ENCODE peak calls at places on chromosomes 11 and 22, in ten cellular contexts. N, O, K, B, H, R, F, S, D and A are unnamed samples.

GRCh38 chr11:37184371-37184770 is 586.3 kb upstream of the RAG2 start:
- DNase-seq in O (no peak), D (no peak), B (no peak), H (no peak), F (no peak), R (no peak), S (no peak), K (no peak), N (no peak), A (no peak)

GRCh38 chr11:103281301-103281700 is 172.1 kb downstream of the DYNC2H1 start:
- DNase-seq in S (no peak), O (no peak), N (no peak), B (no peak), K (peak), F (no peak), D (peak), R (no peak), H (no peak), A (no peak)

GRCh38 chr11:35623708-35624168 is 5.5 kb downstream of the FJX1 start:
- DNase-seq in O (no peak), H (no peak), R (peak), N (no peak), F (peak), S (no peak), K (peak), B (no peak), D (peak), A (peak)

GRCh38 chr11:28457481-28458145 is 349.4 kb downstream of the METTL15 start:
- DNase-seq in N (no peak), H (no peak), K (no peak), R (no peak), O (no peak), F (no peak), S (no peak), D (peak), B (no peak), A (no peak)

GRCh38 chr11:61732705-61733104 is 19.7 kb upstream of the MYRF start:
- DNase-seq in F (no peak), H (no peak), K (peak), B (no peak), O (no peak), S (no peak), N (no peak), R (no peak), D (peak), A (no peak)

GRCh38 chr11:47204633-47204989 is 10.2 kb upstream of the DDB2 start:
- DNase-seq in H (no peak), B (no peak), K (peak), O (peak), R (peak), N (no peak), S (no peak), F (no peak), D (peak), A (no peak)

GRCh38 chr22:44634426-44635321 is 67.3 kb upstream of the PRR5 start:
- DNase-seq in H (no peak), S (no peak), O (no peak), D (no peak), K (no peak), R (no peak), F (no peak), B (no peak), N (no peak), A (no peak)

GRCh38 chr11:326842-327580 is 6.4 kb upstream of the IFITM3 start:
- DNase-seq in F (no peak), O (no peak), N (no peak), D (peak), S (no peak), B (no peak), K (no peak), R (peak), H (peak), A (no peak)

GRCh38 chr11:15186146-15186545 is 71.4 kb downstream of the INSC start:
- DNase-seq in K (no peak), B (no peak), O (no peak), R (no peak), F (no peak), H (no peak), N (no peak), D (no peak), S (no peak), A (no peak)

GRCh38 chr11:95680169-95680929 is 109.2 kb downstream of the FAM76B start:
- DNase-seq in B (no peak), S (no peak), H (no peak), D (no peak), K (peak), N (no peak), O (no peak), R (peak), F (no peak), A (peak)

GRCh38 chr11:96464695-96465307 is 75.0 kb downstream of the JRKL start:
- DNase-seq in O (peak), N (peak), B (peak), F (peak), R (peak), D (peak), K (peak), H (no peak), S (peak), A (peak)

GRCh38 chr11:26976389-26976788 is 17.5 kb upstream of the FIBIN start:
- DNase-seq in K (peak), R (no peak), N (no peak), B (no peak), H (no peak), F (no peak), S (no peak), O (no peak), D (peak), A (peak)

GRCh38 chr22:24101966-24102365 is 79.3 kb upstream of the SUSD2 start:
- DNase-seq in S (no peak), R (no peak), B (no peak), D (no peak), H (no peak), O (no peak), N (no peak), K (no peak), F (no peak), A (no peak)

GRCh38 chr11:44309483-44310197 is at the start of gene ALX4:
- DNase-seq in K (peak), F (peak), B (peak), H (no peak), O (no peak), R (no peak), D (peak), S (peak), N (peak), A (no peak)

GRCh38 chr11:2802389-2803185 is 83.0 kb downstream of the CDKN1C start:
- DNase-seq in R (no peak), D (no peak), N (no peak), S (no peak), K (no peak), H (peak), F (peak), B (no peak), O (no peak), A (no peak)

GRCh38 chr22:38429460-38430128 is 25.4 kb downstream of the KCNJ4 start:
- DNase-seq in K (no peak), N (no peak), F (peak), D (no peak), B (peak), R (no peak), S (peak), H (no peak), O (no peak), A (no peak)

GRCh38 chr11:65492637-65493366 is 6.0 kb upstream of the MALAT1 start:
- DNase-seq in O (peak), K (no peak), N (no peak), S (no peak), F (no peak), D (peak), B (no peak), R (no peak), H (no peak), A (no peak)

GRCh38 chr11:134003792-134004405 is 47.1 kb upstream of the IGSF9B start:
- DNase-seq in F (no peak), B (no peak), K (no peak), N (no peak), S (no peak), D (no peak), O (no peak), H (no peak), R (no peak), A (no peak)

GRCh38 chr11:118068206-118068944 is 8.5 kb upstream of the TMPRSS4 start:
- DNase-seq in N (no peak), D (no peak), S (no peak), H (no peak), R (no peak), O (peak), K (no peak), F (no peak), B (no peak), A (no peak)

GRCh38 chr11:16876053-16876752 is 137.8 kb downstream of the C11orf58 start:
- DNase-seq in N (no peak), D (no peak), O (no peak), B (no peak), K (no peak), F (no peak), S (no peak), H (no peak), R (no peak), A (no peak)